ENCODE peak calls at places on chromosomes 13 and 19, in ten cellular contexts. E is stimulated activated CD4-positive, alpha-beta T cell treated with anti-CD3 and anti-CD28 coated beads, Interleukin-15, amount 100 ng/mL, for 48 hours; Q is MCF 10A; H is A673; V is T-helper 17 cell; K is brain microvascular endothelial cell; W is natural killer cell; J is mammary epithelial cell; T is hippocampal formation; O is activated naive CD8-positive, alpha-beta T cell treated with anti-CD3 and anti-CD28 coated beads for 36 hours. Y is an unnamed sample.
A peak's percentile ranks its signal among the peaks of the same experiment; 100 is the strongest.

GRCh38 chr19:36030264-36031148 is 2.2 kb downstream of the CLIP3 start:
- DNase-seq in E (no peak), Q (peak; percentile 58), H (no peak), V (no peak), K (no peak), W (no peak), J (peak; percentile 53), T (no peak), O (no peak), Y (peak; percentile 23)

GRCh38 chr13:30843548-30843947 is 62.5 kb upstream of the MEDAG start:
- DNase-seq in E (no peak), Q (no peak), H (no peak), V (no peak), K (no peak), W (no peak), J (no peak), T (no peak), O (no peak), Y (no peak)

GRCh38 chr13:23160241-23161175 is 20.3 kb upstream of the SGCG start:
- DNase-seq in E (no peak), Q (no peak), H (peak; percentile 30), V (no peak), K (no peak), W (no peak), J (no peak), T (no peak), O (no peak), Y (peak; percentile 12)

GRCh38 chr13:65660696-65661095 is 1569.4 kb downstream of the PCDH9 start:
- DNase-seq in E (no peak), Q (no peak), H (no peak), V (no peak), K (no peak), W (no peak), J (no peak), T (no peak), O (no peak), Y (no peak)

GRCh38 chr19:28393574-28394336 is 819.2 kb downstream of the UQCRFS1 start:
- DNase-seq in E (no peak), Q (no peak), H (no peak), V (no peak), K (no peak), W (no peak), J (no peak), T (no peak), O (no peak), Y (no peak)

GRCh38 chr13:51557875-51558604 is 26.2 kb upstream of the WDFY2 start:
- DNase-seq in E (no peak), Q (peak; percentile 79), H (peak; percentile 37), V (no peak), K (peak; percentile 77), W (no peak), J (peak; percentile 86), T (no peak), O (no peak), Y (peak; percentile 87)

GRCh38 chr13:32045963-32046785 is 14.6 kb downstream of the FRY start:
- DNase-seq in E (no peak), Q (peak; percentile 14), H (peak; percentile 28), V (no peak), K (peak; percentile 24), W (no peak), J (peak; percentile 17), T (peak; percentile 79), O (no peak), Y (no peak)

GRCh38 chr19:55353356-55353802 is 1.1 kb downstream of the COX6B2 start:
- DNase-seq in E (no peak), Q (no peak), H (no peak), V (no peak), K (no peak), W (no peak), J (peak; percentile 39), T (no peak), O (no peak), Y (no peak)

GRCh38 chr19:39410620-39411005 is 1.9 kb upstream of the PLEKHG2 start:
- DNase-seq in E (no peak), Q (peak; percentile 34), H (no peak), V (no peak), K (no peak), W (peak; percentile 38), J (peak; percentile 35), T (no peak), O (no peak), Y (no peak)

GRCh38 chr13:89212186-89212585 is 1541.0 kb downstream of the SLITRK5 start:
- DNase-seq in E (no peak), Q (no peak), H (no peak), V (no peak), K (no peak), W (no peak), J (no peak), T (no peak), O (no peak), Y (no peak)

GRCh38 chr19:6216996-6217751 is 62.6 kb downstream of the MLLT1 start:
- DNase-seq in E (no peak), Q (no peak), H (peak; percentile 79), V (no peak), K (peak; percentile 22), W (no peak), J (no peak), T (peak; percentile 27), O (no peak), Y (no peak)

GRCh38 chr19:335072-335471 is 9.5 kb downstream of the MIER2 start:
- DNase-seq in E (no peak), Q (no peak), H (no peak), V (no peak), K (no peak), W (no peak), J (no peak), T (no peak), O (no peak), Y (no peak)

GRCh38 chr13:95641291-95641811 is 3.2 kb downstream of the DZIP1 start:
- DNase-seq in E (no peak), Q (no peak), H (no peak), V (no peak), K (no peak), W (no peak), J (no peak), T (no peak), O (no peak), Y (no peak)

GRCh38 chr13:76769238-76769859 is 116.9 kb downstream of the KCTD12 start:
- DNase-seq in E (no peak), Q (no peak), H (no peak), V (no peak), K (no peak), W (no peak), J (no peak), T (no peak), O (no peak), Y (no peak)

GRCh38 chr13:113364933-113365371 is 1.0 kb upstream of the GRTP1 start:
- DNase-seq in E (no peak), Q (no peak), H (no peak), V (no peak), K (no peak), W (no peak), J (no peak), T (no peak), O (no peak), Y (no peak)

GRCh38 chr19:18843960-18844359 is 12.2 kb downstream of the UPF1 start:
- DNase-seq in E (no peak), Q (no peak), H (no peak), V (no peak), K (peak; percentile 23), W (no peak), J (no peak), T (no peak), O (no peak), Y (no peak)

GRCh38 chr13:112734696-112735547 is 45.1 kb downstream of the ATP11A start:
- DNase-seq in E (no peak), Q (no peak), H (no peak), V (no peak), K (no peak), W (no peak), J (no peak), T (no peak), O (no peak), Y (no peak)

GRCh38 chr13:47397739-47398138 is 500.9 kb upstream of the HTR2A start:
- DNase-seq in E (no peak), Q (peak; percentile 21), H (no peak), V (no peak), K (peak; percentile 51), W (no peak), J (peak; percentile 4), T (no peak), O (no peak), Y (peak; percentile 35)

GRCh38 chr19:979318-979741 is 4.8 kb upstream of the WDR18 start:
- DNase-seq in E (no peak), Q (no peak), H (no peak), V (no peak), K (no peak), W (no peak), J (no peak), T (no peak), O (no peak), Y (no peak)

GRCh38 chr19:55585658-55586339 is 5.2 kb upstream of the ZNF579 start:
- DNase-seq in E (no peak), Q (no peak), H (peak; percentile 93), V (peak; percentile 40), K (peak; percentile 71), W (no peak), J (no peak), T (peak; percentile 24), O (peak; percentile 44), Y (no peak)

GRCh38 chr13:72808917-72809500 is 27.1 kb downstream of the PIBF1 start:
- DNase-seq in E (no peak), Q (peak; percentile 42), H (peak; percentile 42), V (no peak), K (no peak), W (no peak), J (peak; percentile 5), T (no peak), O (no peak), Y (no peak)

GRCh38 chr19:11534538-11534937 is 4.1 kb upstream of the CNN1 start:
- DNase-seq in E (no peak), Q (no peak), H (no peak), V (no peak), K (no peak), W (no peak), J (no peak), T (no peak), O (no peak), Y (no peak)

GRCh38 chr13:75687145-75687763 is 51.1 kb downstream of the LMO7 start:
- DNase-seq in E (no peak), Q (peak; percentile 59), H (peak; percentile 66), V (no peak), K (peak; percentile 41), W (no peak), J (peak; percentile 53), T (peak; percentile 2), O (no peak), Y (peak; percentile 31)

GRCh38 chr19:49019242-49019932 is 2.5 kb upstream of the LHB start:
- DNase-seq in E (peak; percentile 47), Q (peak; percentile 83), H (peak; percentile 51), V (peak; percentile 60), K (peak; percentile 22), W (peak; percentile 48), J (peak; percentile 29), T (no peak), O (peak; percentile 58), Y (no peak)

GRCh38 chr19:48663667-48664066 is 9.2 kb downstream of the NTN5 start:
- DNase-seq in E (no peak), Q (no peak), H (no peak), V (no peak), K (no peak), W (no peak), J (no peak), T (no peak), O (no peak), Y (no peak)

GRCh38 chr19:45130888-45131615 is 29.7 kb downstream of the NKPD1 start:
- DNase-seq in E (no peak), Q (peak; percentile 48), H (peak; percentile 43), V (no peak), K (no peak), W (no peak), J (peak; percentile 49), T (no peak), O (no peak), Y (peak; percentile 11)

GRCh38 chr13:44079413-44080205 is 199.9 kb downstream of the LACC1 start:
- DNase-seq in E (no peak), Q (no peak), H (no peak), V (no peak), K (no peak), W (no peak), J (no peak), T (no peak), O (no peak), Y (no peak)

GRCh38 chr13:33150146-33150545 is 133.9 kb downstream of the KL start:
- DNase-seq in E (no peak), Q (peak; percentile 25), H (peak; percentile 60), V (no peak), K (peak; percentile 80), W (no peak), J (no peak), T (no peak), O (no peak), Y (peak; percentile 26)